ENCODE peak calls at places on chromosome 2, in five cellular contexts. W is AG04449, X is psoas muscle, Y is A673, S is fibroblast of lung. V is an unnamed sample.

GRCh38 chr2:84846041-84846663 is 34.7 kb downstream of the TRABD2A start:
- DNase-seq in X (no peak), Y (no peak), S (peak; percentile 18), W (no peak), V (peak; percentile 29)

GRCh38 chr2:210007895-210008294 is 5.5 kb downstream of the RPE start:
- DNase-seq in Y (no peak), X (no peak), W (no peak), S (no peak), V (no peak)

GRCh38 chr2:101082993-101083392 is 68.2 kb downstream of the TBC1D8 start:
- DNase-seq in Y (no peak), W (no peak), X (no peak), S (no peak), V (no peak)

GRCh38 chr2:127820080-127820668 is 9.2 kb upstream of the WDR33 start:
- DNase-seq in Y (no peak), X (no peak), S (peak; percentile 23), W (no peak), V (peak; percentile 22)

GRCh38 chr2:119482481-119483394 is 41.5 kb downstream of the SCTR start:
- DNase-seq in X (peak; percentile 45), W (no peak), S (no peak), Y (no peak), V (no peak)

GRCh38 chr2:32003791-32004190 is 7.0 kb downstream of the MEMO1 start:
- DNase-seq in S (no peak), X (no peak), Y (no peak), W (no peak), V (no peak)

GRCh38 chr2:103773884-103774283 is 1012.1 kb downstream of the TMEM182 start:
- DNase-seq in W (no peak), S (no peak), X (no peak), Y (no peak), V (no peak)

GRCh38 chr2:109636290-109636675 is 22.1 kb downstream of the SOWAHC start:
- DNase-seq in W (no peak), X (no peak), Y (no peak), S (no peak), V (peak; percentile 71)

GRCh38 chr2:102460467-102460866 is 12.6 kb upstream of the SLC9A4 start:
- DNase-seq in X (no peak), Y (no peak), W (no peak), S (no peak), V (no peak)

GRCh38 chr2:105754011-105754410 is 9.3 kb downstream of the NCK2 start:
- DNase-seq in Y (no peak), W (no peak), X (no peak), S (no peak), V (no peak)

GRCh38 chr2:10721344-10722251 is at the start of gene ATP6V1C2:
- DNase-seq in Y (no peak), X (peak; percentile 19), S (no peak), W (no peak), V (no peak)

GRCh38 chr2:195560209-195560907 is 96.7 kb upstream of the SLC39A10 start:
- DNase-seq in Y (no peak), W (no peak), S (peak; percentile 70), X (no peak), V (peak; percentile 39)

GRCh38 chr2:35298493-35298892 is 1057.1 kb upstream of the CRIM1 start:
- DNase-seq in X (no peak), W (no peak), S (peak; percentile 61), Y (peak; percentile 21), V (peak; percentile 53)

GRCh38 chr2:227817940-227818568 is 4.4 kb downstream of the CCL20 start:
- DNase-seq in X (peak; percentile 89), W (peak; percentile 100), Y (peak; percentile 96), S (peak; percentile 100), V (peak; percentile 100)

GRCh38 chr2:231902598-231902997 is 23.6 kb downstream of the NPPC start:
- DNase-seq in S (no peak), X (no peak), Y (no peak), W (no peak), V (no peak)

GRCh38 chr2:162839419-162839818 is 852 bp upstream of the KCNH7 start:
- DNase-seq in X (no peak), W (no peak), Y (no peak), S (no peak), V (no peak)

GRCh38 chr2:148876589-148877402 is 1.8 kb downstream of the KIF5C start:
- DNase-seq in Y (no peak), X (no peak), W (no peak), S (no peak), V (no peak)

GRCh38 chr2:43238176-43238575 is 11.8 kb upstream of the ZFP36L2 start:
- DNase-seq in Y (no peak), S (peak; percentile 17), X (no peak), W (no peak), V (no peak)

GRCh38 chr2:33059452-33060156 is 112.9 kb downstream of the LTBP1 start:
- DNase-seq in X (no peak), S (no peak), W (no peak), Y (no peak), V (peak; percentile 16)

GRCh38 chr2:471560-471959 is 183.7 kb upstream of the ALKAL2 start:
- DNase-seq in S (no peak), W (no peak), X (no peak), Y (no peak), V (no peak)

GRCh38 chr2:107072150-107072940 is 186.4 kb upstream of the ST6GAL2 start:
- DNase-seq in W (no peak), X (no peak), S (no peak), Y (no peak), V (peak; percentile 32)

GRCh38 chr2:220504890-220505564 is 877.6 kb downstream of the SLC4A3 start:
- DNase-seq in Y (no peak), X (no peak), W (no peak), S (peak; percentile 49), V (peak; percentile 67)

GRCh38 chr2:161842751-161843433 is 218.7 kb downstream of the SLC4A10 start:
- DNase-seq in X (no peak), S (peak; percentile 5), W (no peak), Y (no peak), V (no peak)

GRCh38 chr2:142509401-142509800 is 368.1 kb upstream of the KYNU start:
- DNase-seq in S (no peak), W (no peak), Y (no peak), X (no peak), V (no peak)

GRCh38 chr2:152359573-152360363 is 24.8 kb downstream of the FMNL2 start:
- DNase-seq in X (no peak), S (peak; percentile 52), Y (no peak), W (no peak), V (no peak)

GRCh38 chr2:228763600-228763999 is 507.5 kb downstream of the PID1 start:
- DNase-seq in W (no peak), X (no peak), S (no peak), Y (peak; percentile 43), V (no peak)

GRCh38 chr2:237319086-237319820 is 94.7 kb downstream of the COL6A3 start:
- DNase-seq in X (no peak), W (no peak), Y (no peak), S (no peak), V (no peak)

GRCh38 chr2:119283873-119284331 is 60.3 kb downstream of the STEAP3 start:
- DNase-seq in X (peak; percentile 84), S (peak; percentile 65), W (peak; percentile 21), Y (no peak), V (peak; percentile 12)

GRCh38 chr2:216057688-216058193 is 23.9 kb downstream of the PECR start:
- DNase-seq in X (no peak), W (peak; percentile 60), Y (no peak), S (no peak), V (no peak)

GRCh38 chr2:124575497-124575896 is 550.4 kb downstream of the CNTNAP5 start:
- DNase-seq in W (no peak), Y (no peak), X (no peak), S (no peak), V (no peak)

GRCh38 chr2:195486987-195487644 is 169.9 kb upstream of the SLC39A10 start:
- DNase-seq in W (no peak), S (peak; percentile 79), Y (peak; percentile 94), X (no peak), V (peak; percentile 76)

GRCh38 chr2:43370146-43370545 is 143.7 kb upstream of the ZFP36L2 start:
- DNase-seq in S (no peak), W (no peak), X (no peak), Y (no peak), V (no peak)

GRCh38 chr2:127508621-127509034 is 17.7 kb downstream of the IWS1 start:
- DNase-seq in S (peak; percentile 100), X (peak; percentile 73), Y (peak; percentile 98), W (peak; percentile 98), V (peak; percentile 97)

GRCh38 chr2:7209776-7210555 is 292.8 kb downstream of the RNF144A start:
- DNase-seq in X (no peak), W (peak; percentile 56), S (peak; percentile 13), Y (peak; percentile 62), V (no peak)

GRCh38 chr2:197383825-197384224 is 51.0 kb downstream of the SF3B1 start:
- DNase-seq in W (no peak), X (no peak), S (no peak), Y (no peak), V (no peak)

GRCh38 chr2:65456074-65456473 is 23.7 kb upstream of the SPRED2 start:
- DNase-seq in Y (no peak), S (no peak), X (no peak), W (no peak), V (peak; percentile 40)
- H3K4me3 ChIP-seq in Y (no peak overlapping the region), S (no peak overlapping the region), X (no peak overlapping the region), W (no peak overlapping the region), V (no peak overlapping the region)

GRCh38 chr2:177303939-177304338 is 39.4 kb upstream of the NFE2L2 start:
- DNase-seq in W (no peak), S (no peak), Y (no peak), X (no peak), V (no peak)
- TF ChIP-seq CTCF in W (no peak), S (no peak), Y (no peak), X (no peak), V (no peak)

DNA sequence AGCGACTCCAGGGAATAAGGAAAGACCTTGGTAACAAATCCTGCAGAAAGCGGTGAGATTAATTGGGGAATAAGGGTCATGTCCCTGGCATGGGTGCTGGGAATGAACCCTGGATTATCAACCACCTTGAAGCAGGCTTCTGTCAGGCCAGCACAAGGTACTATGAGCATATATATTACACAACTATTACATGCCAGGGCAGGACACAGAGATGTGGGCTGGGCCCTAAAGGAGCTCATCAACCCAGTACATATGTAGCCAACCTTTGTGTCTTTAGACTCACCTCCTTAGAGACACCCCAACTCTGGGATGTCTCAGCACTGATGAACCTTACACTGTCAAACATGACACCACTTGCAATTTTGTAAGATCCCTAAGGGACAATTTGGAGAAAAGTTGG is 3.4 kb downstream of the SFXN5 start:
- DNase-seq in X (no peak), S (no peak), Y (no peak), W (no peak), V (no peak)
- H3K4me3 ChIP-seq in X (no peak overlapping the region), S (no peak overlapping the region), Y (no peak overlapping the region), W (no peak overlapping the region), V (no peak overlapping the region)

GRCh38 chr2:117770696-117771095 is 43.8 kb upstream of the DDX18 start:
- DNase-seq in X (no peak), S (no peak), W (no peak), Y (no peak), V (no peak)
- TF ChIP-seq CTCF in X (no peak), S (no peak), W (no peak), Y (no peak), V (no peak)